ENCODE peak calls at places on chromosomes 5 and 9, in nine cellular contexts. B is cardiac muscle cell, T is SJSA1, K is dorsolateral prefrontal cortex, A is Peyer's patch, U is psoas muscle, O is right atrium auricular region, Y is fibroblast of lung, P is gastrocnemius medialis. C is an unnamed sample.

GRCh38 chr5:119359737-119360413 is 4.1 kb downstream of the TNFAIP8 start:
- DNase-seq in K (no peak), B (peak; percentile 47), Y (no peak), P (no peak), A (no peak), T (no peak), O (no peak), U (no peak), C (no peak)

GRCh38 chr9:131020388-131020787 is 11.4 kb downstream of the LAMC3 start:
- DNase-seq in K (no peak), U (no peak), Y (peak; percentile 72), A (no peak), B (no peak), T (no peak), P (no peak), O (no peak), C (no peak)

GRCh38 chr9:111992523-111992922 is 95.9 kb downstream of the UGCG start:
- DNase-seq in O (no peak), T (no peak), K (no peak), B (no peak), A (no peak), P (no peak), U (no peak), Y (peak; percentile 90), C (no peak)

GRCh38 chr5:56829137-56829536 is 13.8 kb downstream of the MAP3K1 start:
- DNase-seq in K (no peak), B (no peak), A (peak; percentile 63), Y (peak; percentile 46), U (no peak), P (no peak), O (no peak), T (no peak), C (no peak)

GRCh38 chr5:132063090-132063911 is 2.8 kb downstream of the IL3 start:
- DNase-seq in U (peak; percentile 66), Y (peak; percentile 36), O (peak; percentile 76), K (peak; percentile 60), P (peak; percentile 27), B (peak; percentile 68), T (peak; percentile 86), A (peak; percentile 73), C (no peak)

GRCh38 chr5:178114325-178115135 is 1.2 kb downstream of the N4BP3 start:
- DNase-seq in K (peak; percentile 20), P (no peak), A (peak; percentile 63), U (no peak), B (peak; percentile 50), T (peak; percentile 44), O (no peak), Y (no peak), C (no peak)

GRCh38 chr5:159430361-159431018 is 100.2 kb upstream of the IL12B start:
- DNase-seq in A (no peak), Y (no peak), K (no peak), B (no peak), T (no peak), O (no peak), P (no peak), U (no peak), C (no peak)

GRCh38 chr9:9747787-9748186 is 865.0 kb downstream of the PTPRD start:
- DNase-seq in U (no peak), Y (peak; percentile 62), K (no peak), O (no peak), B (no peak), T (peak; percentile 25), A (no peak), P (no peak), C (no peak)

GRCh38 chr5:52863715-52864114 is 76.0 kb downstream of the ITGA1 start:
- DNase-seq in T (no peak), O (no peak), A (no peak), P (no peak), U (no peak), Y (no peak), B (no peak), K (no peak), C (no peak)

GRCh38 chr9:79287881-79288280 is 283.9 kb upstream of the TLE4 start:
- DNase-seq in Y (peak; percentile 59), K (no peak), U (no peak), B (no peak), A (no peak), T (no peak), P (no peak), O (no peak), C (no peak)

GRCh38 chr5:76479973-76480667 is 77.0 kb downstream of the IQGAP2 start:
- DNase-seq in U (no peak), Y (no peak), O (no peak), A (no peak), B (no peak), P (no peak), K (no peak), T (no peak), C (no peak)

GRCh38 chr5:112228672-112229071 is 190.4 kb downstream of the EPB41L4A start:
- DNase-seq in A (no peak), P (no peak), U (peak; percentile 41), Y (peak; percentile 78), B (peak; percentile 88), T (no peak), O (peak; percentile 73), K (no peak), C (peak; percentile 16)

GRCh38 chr5:131384616-131385214 is 120.9 kb downstream of the CDC42SE2 start:
- DNase-seq in O (no peak), B (no peak), A (no peak), U (no peak), T (no peak), K (no peak), P (no peak), Y (peak; percentile 14), C (no peak)

GRCh38 chr5:171337207-171337562 is 28.1 kb downstream of the TLX3 start:
- DNase-seq in P (no peak), T (no peak), K (no peak), U (no peak), Y (no peak), A (no peak), B (no peak), O (no peak), C (no peak)

GRCh38 chr5:39648539-39649200 is 223.9 kb upstream of the DAB2 start:
- DNase-seq in A (no peak), U (no peak), B (no peak), Y (peak; percentile 51), T (no peak), P (no peak), O (no peak), K (no peak), C (no peak)

GRCh38 chr5:40831346-40832210 is 3.4 kb downstream of the RPL37 start:
- DNase-seq in T (no peak), A (no peak), P (no peak), U (no peak), Y (peak; percentile 38), B (no peak), O (no peak), K (no peak), C (no peak)

GRCh38 chr5:19270153-19270552 is 717.8 kb downstream of the CDH18 start:
- DNase-seq in K (no peak), U (no peak), A (no peak), T (no peak), B (no peak), O (no peak), Y (no peak), P (no peak), C (no peak)

GRCh38 chr5:72599519-72600400 is 92.5 kb upstream of the ZNF366 start:
- DNase-seq in A (no peak), U (no peak), B (no peak), T (peak; percentile 54), Y (peak; percentile 81), O (no peak), P (no peak), K (no peak), C (no peak)

GRCh38 chr9:16561121-16561520 is 309.3 kb downstream of the BNC2 start:
- DNase-seq in Y (no peak), A (no peak), K (no peak), T (no peak), O (no peak), B (no peak), U (no peak), P (no peak), C (no peak)

GRCh38 chr5:91221917-91222316 is 161.2 kb downstream of the ARRDC3 start:
- DNase-seq in B (no peak), A (no peak), K (no peak), Y (no peak), P (no peak), T (no peak), O (no peak), U (no peak), C (no peak)
- H3K27me3 ChIP-seq in B (no peaks in the 10 kb centered on the region), A (no peaks in the 10 kb centered on the region), K (no peaks in the 10 kb centered on the region), Y (no peaks in the 10 kb centered on the region), P (no peaks in the 10 kb centered on the region), T (no peaks in the 10 kb centered on the region), O (no peaks in the 10 kb centered on the region), U (no peaks in the 10 kb centered on the region), C (no peaks in the 10 kb centered on the region)

GRCh38 chr5:90747693-90748092 is 189.1 kb downstream of the ADGRV1 start:
- DNase-seq in P (no peak), A (no peak), Y (peak; percentile 8), U (no peak), T (no peak), K (no peak), O (no peak), B (no peak), C (no peak)
- H3K4me3 ChIP-seq in P (no peak overlapping the region), A (no peak overlapping the region), Y (no peak overlapping the region), U (no peak overlapping the region), T (no peak overlapping the region), K (no peak overlapping the region), O (no peak overlapping the region), B (no peak overlapping the region), C (no peak overlapping the region)

GRCh38 chr9:126635061-126635460 is 21.3 kb downstream of the LMX1B start:
- DNase-seq in B (no peak), K (no peak), T (no peak), U (no peak), A (no peak), Y (no peak), P (no peak), O (no peak), C (no peak)

GRCh38 chr9:126635661-126636439 is 22.1 kb downstream of the LMX1B start:
- DNase-seq in O (no peak), U (no peak), P (no peak), B (no peak), T (no peak), Y (no peak), K (no peak), A (no peak), C (no peak)

GRCh38 chr9:126633881-126634558 is 20.3 kb downstream of the LMX1B start:
- DNase-seq in O (no peak), T (no peak), U (no peak), Y (no peak), K (no peak), B (no peak), A (no peak), P (no peak), C (no peak)

GRCh38 chr9:126638571-126639132 is 24.9 kb downstream of the LMX1B start:
- DNase-seq in A (no peak), P (no peak), K (no peak), U (no peak), Y (no peak), O (no peak), T (no peak), B (peak; percentile 47), C (no peak)

GRCh38 chr9:126637002-126637849 is 23.5 kb downstream of the LMX1B start:
- DNase-seq in K (peak; percentile 10), O (no peak), A (no peak), P (no peak), B (no peak), Y (no peak), U (no peak), T (no peak), C (no peak)
- H3K27me3 ChIP-seq in K (peaks cover 42% of the 10 kb centered on the region), O (no peaks in the 10 kb centered on the region), A (no peaks in the 10 kb centered on the region), P (peaks cover 25% of the 10 kb centered on the region), B (peaks cover 100% of the 10 kb centered on the region), Y (peaks cover 29% of the 10 kb centered on the region), U (peaks cover 15% of the 10 kb centered on the region), T (peaks cover 2% of the 10 kb centered on the region), C (no peaks in the 10 kb centered on the region)

GRCh38 chr9:124596172-124596839 is 89.1 kb upstream of the NR5A1 start:
- DNase-seq in P (no peak), A (no peak), K (no peak), T (no peak), B (no peak), O (no peak), Y (no peak), U (no peak), C (no peak)
- H3K4me3 ChIP-seq in P (no peak overlapping the region), A (no peak overlapping the region), K (no peak overlapping the region), T (no peak overlapping the region), B (no peak overlapping the region), O (no peak overlapping the region), Y (no peak overlapping the region), U (no peak overlapping the region), C (no peak overlapping the region)